ENCODE peak calls at places on chromosomes 13 and 19, in ten cellular contexts. G is MG63; E is NAMALWA; V is T-helper 2 cell treated with Interferon-gamma antibody and Interleukin-4, amounts not matched to agents 5 μg/mL and 100 μg/mL, for 36 hours; B is NCI-H524 treated with DMSO at 0.1 percent for 48 hours; K is fibroblast of pulmonary artery; R is pancreas; I is heart left ventricle; J is K562; H is sciatic nerve. S is an unnamed sample.

GRCh38 chr19:17522988-17523872 is 11.8 kb downstream of the PGLS start:
- DNase-seq in H (peak), B (no peak), K (no peak), G (no peak), J (no peak), V (peak), I (peak), E (peak), R (no peak), S (no peak)

GRCh38 chr13:31733066-31733465 is 6.3 kb upstream of the RXFP2 start:
- DNase-seq in G (no peak), K (peak), R (no peak), I (no peak), J (no peak), B (no peak), V (no peak), H (no peak), E (no peak), S (no peak)

GRCh38 chr13:94312511-94313191 is 166.8 kb downstream of the DCT start:
- DNase-seq in K (no peak), J (no peak), R (no peak), V (no peak), B (no peak), I (no peak), G (no peak), E (no peak), H (no peak), S (no peak)

GRCh38 chr13:50401721-50402510 is 386.7 kb downstream of the KCNRG start:
- DNase-seq in J (no peak), E (no peak), K (peak), V (no peak), H (no peak), R (no peak), G (no peak), I (no peak), B (no peak), S (no peak)

GRCh38 chr19:49565261-49565660 is 15.1 kb downstream of the NOSIP start:
- DNase-seq in K (peak), H (no peak), E (no peak), G (no peak), I (peak), B (no peak), R (no peak), J (no peak), V (no peak), S (no peak)

GRCh38 chr19:30671622-30672051 is 299.5 kb downstream of the ZNF536 start:
- DNase-seq in I (peak), J (no peak), B (no peak), R (no peak), V (no peak), K (peak), H (peak), E (no peak), G (no peak), S (no peak)

GRCh38 chr19:29445246-29445645 is 80.5 kb upstream of the VSTM2B start:
- DNase-seq in K (no peak), E (no peak), R (no peak), B (no peak), V (no peak), J (no peak), I (no peak), H (no peak), G (no peak), S (no peak)

GRCh38 chr19:29812080-29812880 is 489 bp downstream of the CCNE1 start:
- DNase-seq in G (no peak), R (peak), V (peak), H (no peak), B (no peak), J (peak), K (no peak), E (peak), I (peak), S (no peak)

GRCh38 chr13:75879656-75880055 is 243.5 kb downstream of the LMO7 start:
- DNase-seq in K (no peak), I (no peak), G (no peak), R (no peak), V (no peak), H (no peak), J (no peak), E (no peak), B (no peak), S (no peak)

GRCh38 chr13:65454403-65454802 is 1775.7 kb downstream of the PCDH9 start:
- DNase-seq in E (no peak), V (no peak), B (no peak), K (no peak), I (no peak), J (no peak), G (no peak), R (no peak), H (no peak), S (no peak)

GRCh38 chr19:482186-483041 is 13.9 kb upstream of the MADCAM1 start:
- DNase-seq in B (no peak), R (peak), K (no peak), I (peak), H (no peak), E (no peak), V (no peak), G (peak), J (no peak), S (no peak)

GRCh38 chr13:69565334-69565733 is 542.3 kb upstream of the ATXN8OS start:
- DNase-seq in I (no peak), J (peak), E (peak), H (no peak), K (no peak), V (no peak), G (peak), R (no peak), B (no peak), S (no peak)

GRCh38 chr19:27887946-27888345 is 1325.0 kb downstream of the UQCRFS1 start:
- DNase-seq in R (no peak), I (no peak), V (no peak), E (no peak), B (no peak), K (no peak), H (no peak), J (no peak), G (no peak), S (no peak)

GRCh38 chr13:111614009-111614408 is 293.6 kb downstream of the TEX29 start:
- DNase-seq in G (no peak), H (no peak), I (no peak), K (no peak), V (no peak), E (no peak), R (no peak), J (no peak), B (no peak), S (no peak)

GRCh38 chr13:114134111-114134943 is 1.9 kb upstream of the RASA3 start:
- DNase-seq in J (no peak), K (no peak), B (no peak), I (no peak), G (no peak), R (peak), H (no peak), V (no peak), E (peak), S (no peak)

GRCh38 chr19:51693246-51693645 is at the start of gene SPACA6:
- DNase-seq in H (no peak), G (no peak), J (no peak), E (no peak), I (no peak), R (no peak), V (no peak), K (no peak), B (no peak), S (peak)

GRCh38 chr19:51107406-51108065 is 673 bp downstream of the CTU1 start:
- DNase-seq in J (no peak), R (no peak), V (no peak), E (peak), B (no peak), G (peak), I (no peak), K (peak), H (no peak), S (no peak)

GRCh38 chr19:6743071-6743470 is 3.6 kb downstream of the TRIP10 start:
- DNase-seq in H (no peak), R (no peak), J (no peak), I (no peak), B (no peak), G (no peak), E (no peak), V (no peak), K (no peak), S (no peak)

GRCh38 chr13:85724554-85725432 is 74.4 kb downstream of the SLITRK6 start:
- DNase-seq in J (no peak), H (no peak), K (no peak), R (no peak), E (no peak), V (no peak), B (no peak), G (no peak), I (no peak), S (no peak)

GRCh38 chr19:50311723-50312635 is 17.2 kb downstream of the KCNC3 start:
- DNase-seq in R (peak), H (no peak), B (no peak), I (peak), V (no peak), J (peak), K (no peak), E (no peak), G (peak), S (no peak)

GRCh38 chr13:109680930-109681329 is 105.5 kb downstream of the IRS2 start:
- DNase-seq in H (no peak), I (no peak), V (no peak), B (no peak), K (no peak), J (no peak), R (no peak), G (no peak), E (no peak), S (no peak)

GRCh38 chr19:46848389-46848788 is 2.3 kb downstream of the AP2S1 start:
- DNase-seq in K (no peak), H (no peak), B (no peak), E (no peak), I (no peak), G (no peak), J (no peak), R (no peak), V (no peak), S (no peak)

GRCh38 chr19:2168619-2169424 is 5.1 kb downstream of the DOT1L start:
- DNase-seq in B (no peak), J (peak), G (peak), R (peak), I (peak), E (peak), H (peak), V (peak), K (peak), S (peak)

GRCh38 chr19:43664008-43664407 is 6.0 kb downstream of the PLAUR start:
- DNase-seq in R (no peak), J (no peak), H (no peak), G (no peak), V (peak), K (no peak), E (no peak), B (no peak), I (no peak), S (no peak)

GRCh38 chr13:98476538-98476966 is 100.4 kb downstream of the STK24 start:
- DNase-seq in V (peak), K (peak), H (peak), R (peak), B (no peak), G (peak), E (no peak), J (peak), I (no peak), S (peak)

GRCh38 chr19:52188822-52189744 is 769 bp upstream of the PPP2R1A start:
- DNase-seq in J (peak), K (no peak), V (no peak), I (peak), E (no peak), R (peak), G (no peak), B (no peak), H (peak), S (peak)

GRCh38 chr13:71703145-71703544 is 163.9 kb downstream of the DACH1 start:
- DNase-seq in K (no peak), B (no peak), I (no peak), E (no peak), J (no peak), H (no peak), R (no peak), V (no peak), G (no peak), S (no peak)

GRCh38 chr19:28614634-28615545 is 598.1 kb downstream of the UQCRFS1 start:
- DNase-seq in K (no peak), G (no peak), J (no peak), R (no peak), B (no peak), E (no peak), H (no peak), I (no peak), V (no peak), S (peak)

GRCh38 chr13:103883698-103884097 is 817.5 kb upstream of the SLC10A2 start:
- DNase-seq in R (no peak), V (no peak), I (no peak), G (no peak), K (peak), J (no peak), B (no peak), H (no peak), E (no peak), S (no peak)

GRCh38 chr13:28569886-28570285 is 75.0 kb upstream of the FLT1 start:
- DNase-seq in G (no peak), B (no peak), V (no peak), R (no peak), H (no peak), E (no peak), K (no peak), J (no peak), I (no peak), S (no peak)

GRCh38 chr13:102139626-102140025 is 262.2 kb downstream of the FGF14 start:
- DNase-seq in V (no peak), I (no peak), B (no peak), H (no peak), K (no peak), R (no peak), E (no peak), J (no peak), G (no peak), S (no peak)

S was measured in right atrium auricular region.